ENCODE peak calls at places on chromosomes 13 and 19, in ten cellular contexts. X is fibroblast of the aortic adventitia, K is choroid plexus epithelial cell, R is heart right ventricle, M is body of pancreas, S is GM23338, Z is aorta, Q is psoas muscle, G is OCI-LY7, A is H1. L is an unnamed sample.
A peak's percentile ranks its signal among the peaks of the same experiment; 100 is the strongest.

GRCh38 chr13:86932935-86933334 is 738.2 kb upstream of the SLITRK5 start:
- DNase-seq in X (no peak), Q (no peak), A (no peak), R (no peak), S (peak; percentile 69), K (peak; percentile 50), G (no peak), M (no peak), Z (no peak), L (no peak)

GRCh38 chr19:1247747-1248453 is 483 bp upstream of the MIDN start:
- DNase-seq in X (peak; percentile 51), M (peak; percentile 82), S (peak; percentile 83), Q (peak; percentile 91), R (peak; percentile 86), A (peak; percentile 91), Z (peak; percentile 94), G (no peak), K (peak; percentile 51), L (peak; percentile 90)

GRCh38 chr19:46616631-46617322 is 8.1 kb downstream of the PTGIR start:
- DNase-seq in M (peak; percentile 96), A (peak; percentile 79), X (peak; percentile 59), G (peak; percentile 65), Z (peak; percentile 84), Q (no peak), S (peak; percentile 89), R (no peak), K (peak; percentile 80), L (peak; percentile 73)

GRCh38 chr13:96984061-96984508 is 10.2 kb downstream of the OXGR1 start:
- DNase-seq in Q (no peak), A (no peak), K (peak; percentile 11), R (no peak), G (no peak), X (no peak), Z (no peak), M (peak; percentile 78), S (peak; percentile 69), L (peak; percentile 75)

GRCh38 chr19:35354898-35355297 is 3.4 kb upstream of the FFAR3 start:
- DNase-seq in Q (no peak), M (no peak), Z (peak; percentile 47), G (no peak), S (no peak), R (no peak), X (no peak), A (no peak), K (no peak), L (no peak)

GRCh38 chr13:110183925-110184324 is 123.0 kb downstream of the COL4A1 start:
- DNase-seq in R (no peak), G (no peak), S (no peak), Z (no peak), A (no peak), Q (no peak), M (no peak), K (peak; percentile 32), X (no peak), L (no peak)

GRCh38 chr13:95485045-95485517 is 67.4 kb upstream of the CLDN10 start:
- DNase-seq in G (no peak), S (no peak), Z (no peak), A (no peak), Q (no peak), M (no peak), X (no peak), K (peak; percentile 61), R (no peak), L (peak; percentile 85)

GRCh38 chr19:49691243-49692101 is 556 bp downstream of the CPT1C start:
- DNase-seq in X (peak; percentile 72), R (no peak), A (peak; percentile 84), G (no peak), S (peak; percentile 90), M (peak; percentile 48), Q (peak; percentile 72), K (peak; percentile 68), Z (peak; percentile 84), L (peak; percentile 76)

GRCh38 chr13:109859216-109859835 is 72.9 kb upstream of the IRS2 start:
- DNase-seq in X (no peak), A (no peak), R (peak; percentile 24), M (no peak), Q (no peak), K (no peak), S (no peak), G (no peak), Z (no peak), L (no peak)

GRCh38 chr13:24911135-24911524 is 147.2 kb downstream of the RNF17 start:
- DNase-seq in Q (no peak), S (no peak), Z (no peak), X (peak; percentile 32), R (no peak), K (peak; percentile 58), M (no peak), A (no peak), G (no peak), L (no peak)

GRCh38 chr19:13033819-13034611 is 38.7 kb downstream of the NFIX start:
- DNase-seq in G (peak; percentile 54), R (peak; percentile 85), S (peak; percentile 87), X (peak; percentile 84), Z (peak; percentile 89), A (peak; percentile 86), K (peak; percentile 48), Q (peak; percentile 85), M (peak; percentile 92), L (no peak)

GRCh38 chr19:52520013-52520412 is 7.5 kb upstream of the ZNF808 start:
- DNase-seq in M (no peak), A (no peak), S (peak; percentile 30), G (no peak), R (no peak), X (no peak), K (no peak), Z (no peak), Q (no peak), L (no peak)

GRCh38 chr19:17948967-17949930 is 16.4 kb downstream of the CCDC124 start:
- DNase-seq in Z (no peak), G (peak; percentile 30), K (no peak), Q (no peak), S (no peak), X (no peak), A (peak; percentile 63), M (no peak), R (no peak), L (no peak)

GRCh38 chr19:17947815-17948473 is 15.1 kb downstream of the CCDC124 start:
- DNase-seq in A (peak; percentile 95), M (peak; percentile 91), S (peak; percentile 95), Q (peak; percentile 90), R (peak; percentile 90), Z (peak; percentile 96), G (peak; percentile 98), X (peak; percentile 84), K (peak; percentile 93), L (peak; percentile 93)

GRCh38 chr19:17946965-17947784 is 14.4 kb downstream of the CCDC124 start:
- DNase-seq in S (peak; percentile 63), A (peak; percentile 76), Q (peak; percentile 27), Z (no peak), K (no peak), X (no peak), G (no peak), R (no peak), M (peak; percentile 29), L (no peak)

GRCh38 chr19:17949956-17950309 is 17.0 kb upstream of the KCNN1 start:
- DNase-seq in Q (no peak), X (no peak), Z (no peak), R (no peak), A (peak; percentile 83), K (no peak), M (no peak), S (peak; percentile 77), G (no peak), L (no peak)

DNA sequence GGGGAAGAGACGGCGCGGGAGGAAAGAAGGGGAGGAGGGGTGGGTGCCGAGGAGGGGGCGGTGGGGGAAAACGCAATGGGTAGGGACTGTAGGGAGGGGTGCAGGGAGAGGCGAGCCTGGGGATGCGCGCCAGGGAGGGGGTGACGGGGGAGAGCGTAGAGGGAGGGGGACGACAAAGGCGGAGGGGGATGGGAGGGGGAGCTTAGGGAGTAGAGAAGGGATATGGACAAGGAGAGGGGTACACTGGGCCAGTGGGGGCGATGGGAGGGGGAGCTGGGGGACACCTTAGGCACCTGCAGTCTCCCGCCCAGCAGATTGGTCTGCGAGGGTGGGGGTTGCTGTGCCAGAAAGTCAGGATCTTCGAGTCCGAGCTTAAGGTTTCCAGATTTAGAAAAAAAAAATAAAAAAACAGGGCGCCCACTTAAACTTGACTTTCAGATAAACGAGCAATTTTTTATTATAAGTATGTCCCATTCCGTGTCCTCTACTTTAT is 15.7 kb downstream of the CCDC124 start:
- DNase-seq in R (peak; percentile 25), S (peak; percentile 82), Q (no peak), A (no peak), K (no peak), X (no peak), M (no peak), G (no peak), Z (no peak), L (no peak)
- H3K4me3 ChIP-seq in R (peak overlapping the region; percentile 73), S (peak overlapping the region; percentile 72), Q (peak overlapping the region; percentile 82), A (peak overlapping the region; percentile 51), K (peak overlapping the region; percentile 60), X (peak overlapping the region; percentile 64), M (peak overlapping the region; percentile 16), G (peak overlapping the region; percentile 65), Z (peak overlapping the region; percentile 65), L (peak overlapping the region; percentile 36)

DNA sequence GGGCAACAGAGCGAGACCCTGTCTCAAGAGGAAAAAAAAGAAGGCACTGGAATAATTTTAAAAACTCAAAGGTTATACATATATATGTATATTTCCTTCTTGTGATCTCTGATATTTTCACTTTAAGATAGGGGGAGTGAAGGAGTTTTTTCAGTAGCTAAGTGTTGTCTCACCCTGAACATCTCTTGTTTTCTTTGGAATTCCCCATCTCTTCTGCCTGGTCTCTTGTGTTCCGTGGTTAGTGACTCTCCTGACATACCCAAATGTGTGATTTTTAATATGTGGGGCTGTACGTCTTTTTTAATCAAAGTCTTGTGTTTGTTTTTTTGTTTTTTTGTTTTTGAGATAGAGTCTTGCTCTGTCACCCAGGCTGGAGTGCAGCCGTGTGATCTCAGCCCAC is 15.3 kb upstream of the KCTD4 start:
- DNase-seq in S (no peak), M (no peak), Q (no peak), K (no peak), Z (no peak), A (no peak), X (no peak), G (no peak), R (no peak), L (no peak)
- H3K4me3 ChIP-seq in S (no peak overlapping the region), M (no peak overlapping the region), Q (no peak overlapping the region), K (no peak overlapping the region), Z (no peak overlapping the region), A (no peak overlapping the region), X (no peak overlapping the region), G (no peak overlapping the region), R (no peak overlapping the region), L (no peak overlapping the region)

DNA sequence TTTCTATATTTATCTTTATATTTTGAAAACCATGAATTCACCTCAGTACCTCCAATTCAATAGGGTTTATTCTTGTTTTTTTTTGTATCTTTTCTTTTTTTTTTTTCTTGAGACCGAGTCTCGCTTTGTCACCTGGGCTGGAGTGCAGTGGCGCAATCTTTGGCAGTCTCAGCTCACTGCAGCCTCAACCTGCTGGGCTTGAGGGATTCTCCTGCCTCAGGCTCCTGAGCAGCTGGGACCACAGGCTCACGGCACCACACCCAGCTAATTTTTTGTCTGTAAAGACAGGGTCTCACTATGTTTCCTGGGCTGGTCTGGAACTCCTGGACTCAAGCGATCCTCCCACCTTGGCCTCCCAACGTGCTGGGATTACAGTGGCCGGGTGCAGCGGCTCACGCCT is 23.1 kb upstream of the EVI5L start:
- DNase-seq in M (no peak), G (no peak), R (no peak), Z (no peak), Q (no peak), S (no peak), X (no peak), A (no peak), K (no peak), L (no peak)
- H3K4me3 ChIP-seq in M (no peak overlapping the region), G (no peak overlapping the region), R (no peak overlapping the region), Z (no peak overlapping the region), Q (no peak overlapping the region), S (no peak overlapping the region), X (no peak overlapping the region), A (no peak overlapping the region), K (no peak overlapping the region), L (no peak overlapping the region)

GRCh38 chr13:68588623-68589022 is 1358.5 kb upstream of the PCDH9 start:
- DNase-seq in Z (no peak), R (no peak), K (no peak), M (no peak), Q (no peak), X (no peak), G (peak; percentile 11), A (no peak), S (no peak), L (no peak)
- H3K4me3 ChIP-seq in Z (no peak overlapping the region), R (no peak overlapping the region), K (no peak overlapping the region), M (no peak overlapping the region), Q (no peak overlapping the region), X (no peak overlapping the region), G (no peak overlapping the region), A (no peak overlapping the region), S (no peak overlapping the region), L (no peak overlapping the region)